ENCODE peak calls at places on chromosomes 1 and 21, in ten cellular contexts. T is nucleus accumbens, H is RCC 7860, W is endothelial cell, Q is PC-9, G is GM12891, L is T-helper 1 cell, B is mucosa of gallbladder, M is MV-4-11, F is cardiac muscle cell. D is an unnamed sample.

GRCh38 chr1:170521818-170522217 is 10.1 kb upstream of the GORAB start:
- DNase-seq in G (no peak), F (no peak), Q (no peak), H (no peak), M (no peak), W (no peak), B (no peak), L (no peak), T (no peak), D (no peak)

GRCh38 chr1:199700551-199700950 is 327.0 kb upstream of the NR5A2 start:
- DNase-seq in H (no peak), B (no peak), L (no peak), W (no peak), T (no peak), F (no peak), Q (no peak), M (no peak), G (no peak), D (no peak)

GRCh38 chr1:113792471-113792870 is 19.8 kb downstream of the RSBN1 start:
- DNase-seq in G (no peak), T (no peak), B (no peak), W (no peak), F (no peak), L (no peak), M (no peak), Q (no peak), H (no peak), D (no peak)

GRCh38 chr1:37478890-37479254 is 4.5 kb downstream of the ZC3H12A start:
- DNase-seq in L (peak), G (no peak), B (no peak), W (no peak), Q (no peak), T (no peak), M (peak), F (no peak), H (peak), D (no peak)

GRCh38 chr1:67746299-67746698 is 61.3 kb downstream of the GADD45A start:
- DNase-seq in M (no peak), G (no peak), H (no peak), F (no peak), T (no peak), W (no peak), L (no peak), B (no peak), Q (no peak), D (no peak)

GRCh38 chr1:24410750-24411149 is 2.8 kb downstream of the STPG1 start:
- DNase-seq in G (no peak), B (no peak), H (no peak), F (no peak), M (no peak), T (no peak), W (no peak), L (no peak), Q (no peak), D (no peak)

GRCh38 chr1:188652678-188653077 is 1823.9 kb downstream of the PLA2G4A start:
- DNase-seq in L (no peak), Q (no peak), H (no peak), G (no peak), M (no peak), F (no peak), T (no peak), W (no peak), B (no peak), D (no peak)

GRCh38 chr1:20190256-20190655 is 3.9 kb upstream of the PLA2G2C start:
- DNase-seq in B (no peak), G (no peak), M (no peak), F (no peak), H (no peak), L (no peak), W (no peak), T (no peak), Q (no peak), D (no peak)

GRCh38 chr1:113859478-113860175 is 11.9 kb downstream of the PTPN22 start:
- DNase-seq in B (no peak), L (no peak), T (no peak), W (no peak), G (no peak), M (peak), F (no peak), H (no peak), Q (no peak), D (no peak)

GRCh38 chr21:42021751-42022430 is 11.7 kb upstream of the ZBTB21 start:
- DNase-seq in M (no peak), T (peak), W (peak), L (no peak), H (no peak), Q (no peak), B (no peak), F (no peak), G (no peak), D (no peak)

GRCh38 chr1:163055005-163055404 is 14.2 kb upstream of the RGS4 start:
- DNase-seq in W (no peak), L (no peak), G (no peak), Q (no peak), B (no peak), M (no peak), F (peak), T (no peak), H (no peak), D (no peak)

GRCh38 chr1:181640959-181641358 is 157.6 kb downstream of the CACNA1E start:
- DNase-seq in W (no peak), G (no peak), M (no peak), F (no peak), Q (no peak), B (no peak), L (no peak), T (no peak), H (no peak), D (no peak)

D was measured in spleen.